ENCODE peak calls at places on chromosomes 16 and 17, in six cellular contexts. One of them, this sample, is unnamed.

GRCh38 chr16:25228372-25228771 is 11.6 kb downstream of the AQP8 start:
- DNase-seq in tibial nerve: no peak
- DNase-seq in suprapubic skin: no peak
- DNase-seq in transverse colon: no peak
- DNase-seq in A549: no peak
- DNase-seq in prostate gland: no peak
- DNase-seq in this sample: no peak

GRCh38 chr17:8552582-8553320 is 77.8 kb downstream of the MYH10 start:
- DNase-seq in tibial nerve: no peak
- DNase-seq in suprapubic skin: no peak
- DNase-seq in transverse colon: no peak
- DNase-seq in A549: no peak
- DNase-seq in prostate gland: no peak
- DNase-seq in this sample: peak

GRCh38 chr17:8753976-8754440 is 4.3 kb downstream of the SPDYE4 start:
- DNase-seq in tibial nerve: no peak
- DNase-seq in suprapubic skin: no peak
- DNase-seq in transverse colon: no peak
- DNase-seq in A549: peak
- DNase-seq in prostate gland: no peak
- DNase-seq in this sample: no peak

GRCh38 chr17:42025191-42025579 is 5.3 kb downstream of the NKIRAS2 start:
- DNase-seq in tibial nerve: no peak
- DNase-seq in suprapubic skin: no peak
- DNase-seq in transverse colon: no peak
- DNase-seq in A549: no peak
- DNase-seq in prostate gland: no peak
- DNase-seq in this sample: no peak

GRCh38 chr17:79919164-79919585 is 79.9 kb upstream of the CBX4 start:
- DNase-seq in tibial nerve: peak
- DNase-seq in suprapubic skin: no peak
- DNase-seq in transverse colon: peak
- DNase-seq in A549: peak
- DNase-seq in prostate gland: peak
- DNase-seq in this sample: no peak

GRCh38 chr17:8740486-8740885 is 4.2 kb downstream of the CCDC42 start:
- DNase-seq in tibial nerve: no peak
- DNase-seq in suprapubic skin: no peak
- DNase-seq in transverse colon: peak
- DNase-seq in A549: no peak
- DNase-seq in prostate gland: no peak
- DNase-seq in this sample: no peak

GRCh38 chr17:27354491-27355081 is 60.7 kb downstream of the WSB1 start:
- DNase-seq in tibial nerve: no peak
- DNase-seq in suprapubic skin: no peak
- DNase-seq in transverse colon: no peak
- DNase-seq in A549: peak
- DNase-seq in prostate gland: no peak
- DNase-seq in this sample: peak

GRCh38 chr16:55294947-55295346 is 29.1 kb upstream of the IRX6 start:
- DNase-seq in tibial nerve: no peak
- DNase-seq in suprapubic skin: no peak
- DNase-seq in transverse colon: no peak
- DNase-seq in A549: no peak
- DNase-seq in prostate gland: no peak
- DNase-seq in this sample: no peak

DNA sequence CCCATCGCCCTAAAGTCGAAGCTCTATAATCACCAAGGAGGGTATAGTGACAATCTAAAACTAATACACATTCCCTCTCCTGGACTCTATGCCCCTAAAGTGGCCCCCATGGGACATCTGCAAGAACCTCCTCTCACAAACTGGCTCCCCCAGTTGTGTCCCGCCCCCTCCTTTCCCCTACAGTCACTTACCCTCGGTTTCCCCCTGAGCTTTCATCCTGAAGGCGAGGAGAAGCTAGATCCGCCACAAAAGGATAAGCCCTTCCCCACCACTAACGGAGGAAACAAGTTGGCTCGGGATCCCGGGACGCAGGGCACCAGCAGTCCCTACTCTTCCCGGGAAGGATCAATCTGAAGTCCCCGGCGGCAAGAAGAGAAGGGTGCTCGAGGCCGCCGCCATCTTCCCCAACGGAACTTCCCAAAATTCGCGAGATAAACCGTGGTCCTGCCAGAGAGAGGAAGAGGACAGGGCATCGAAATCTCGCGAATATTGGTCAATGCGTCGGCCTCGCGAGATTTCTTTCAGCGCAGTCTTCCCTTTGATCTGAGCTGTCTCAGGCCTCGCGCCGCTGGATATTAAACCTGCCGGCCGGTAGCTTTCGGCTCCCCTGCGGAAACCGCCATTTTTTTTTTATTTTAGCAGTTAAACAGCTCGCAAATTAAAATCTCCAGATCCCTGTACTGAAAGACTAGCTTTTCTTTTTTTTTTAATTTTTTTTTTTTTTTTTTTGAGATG is at the start of gene MED1:
- DNase-seq in tibial nerve: peak
- DNase-seq in suprapubic skin: peak
- DNase-seq in transverse colon: peak
- DNase-seq in A549: peak
- DNase-seq in prostate gland: peak
- DNase-seq in this sample: peak
- TF ChIP-seq POLR2A in tibial nerve: peak
- TF ChIP-seq POLR2A in suprapubic skin: peak
- TF ChIP-seq POLR2A in transverse colon: peak
- TF ChIP-seq POLR2A in A549: peak
- TF ChIP-seq POLR2A in prostate gland: peak
- TF ChIP-seq POLR2A in this sample: peak

GRCh38 chr17:28940142-28940541 is 11.2 kb downstream of the PHF12 start:
- DNase-seq in tibial nerve: no peak
- DNase-seq in suprapubic skin: no peak
- DNase-seq in transverse colon: no peak
- DNase-seq in A549: no peak
- DNase-seq in prostate gland: no peak
- DNase-seq in this sample: no peak

GRCh38 chr17:28935744-28936460 is 15.4 kb downstream of the PHF12 start:
- DNase-seq in tibial nerve: no peak
- DNase-seq in suprapubic skin: no peak
- DNase-seq in transverse colon: no peak
- DNase-seq in A549: no peak
- DNase-seq in prostate gland: no peak
- DNase-seq in this sample: no peak

GRCh38 chr17:28940675-28941074 is 10.6 kb downstream of the PHF12 start:
- DNase-seq in tibial nerve: no peak
- DNase-seq in suprapubic skin: no peak
- DNase-seq in transverse colon: no peak
- DNase-seq in A549: no peak
- DNase-seq in prostate gland: peak
- DNase-seq in this sample: no peak

GRCh38 chr17:28937044-28937729 is 14.1 kb downstream of the PHF12 start:
- DNase-seq in tibial nerve: no peak
- DNase-seq in suprapubic skin: no peak
- DNase-seq in transverse colon: no peak
- DNase-seq in A549: no peak
- DNase-seq in prostate gland: peak
- DNase-seq in this sample: no peak

GRCh38 chr17:28938552-28938951 is 12.8 kb downstream of the PHF12 start:
- DNase-seq in tibial nerve: no peak
- DNase-seq in suprapubic skin: no peak
- DNase-seq in transverse colon: no peak
- DNase-seq in A549: no peak
- DNase-seq in prostate gland: no peak
- DNase-seq in this sample: peak
- TF ChIP-seq POLR2A in tibial nerve: no peak
- TF ChIP-seq POLR2A in suprapubic skin: no peak
- TF ChIP-seq POLR2A in transverse colon: no peak
- TF ChIP-seq POLR2A in A549: no peak
- TF ChIP-seq POLR2A in prostate gland: no peak
- TF ChIP-seq POLR2A in this sample: no peak

GRCh38 chr16:89892055-89892630 is 18.8 kb downstream of the TCF25 start:
- DNase-seq in tibial nerve: no peak
- DNase-seq in suprapubic skin: no peak
- DNase-seq in transverse colon: no peak
- DNase-seq in A549: no peak
- DNase-seq in prostate gland: no peak
- DNase-seq in this sample: no peak

GRCh38 chr16:89890200-89890599 is 16.8 kb downstream of the TCF25 start:
- DNase-seq in tibial nerve: no peak
- DNase-seq in suprapubic skin: no peak
- DNase-seq in transverse colon: no peak
- DNase-seq in A549: no peak
- DNase-seq in prostate gland: no peak
- DNase-seq in this sample: no peak

GRCh38 chr16:89893642-89894548 is 20.5 kb downstream of the TCF25 start:
- DNase-seq in tibial nerve: no peak
- DNase-seq in suprapubic skin: no peak
- DNase-seq in transverse colon: no peak
- DNase-seq in A549: no peak
- DNase-seq in prostate gland: no peak
- DNase-seq in this sample: no peak

GRCh38 chr16:89890886-89891657 is 17.7 kb downstream of the TCF25 start:
- DNase-seq in tibial nerve: no peak
- DNase-seq in suprapubic skin: no peak
- DNase-seq in transverse colon: no peak
- DNase-seq in A549: no peak
- DNase-seq in prostate gland: no peak
- DNase-seq in this sample: no peak

GRCh38 chr16:89892635-89893034 is 19.2 kb downstream of the TCF25 start:
- DNase-seq in tibial nerve: no peak
- DNase-seq in suprapubic skin: no peak
- DNase-seq in transverse colon: no peak
- DNase-seq in A549: no peak
- DNase-seq in prostate gland: no peak
- DNase-seq in this sample: no peak
- TF ChIP-seq POLR2A in tibial nerve: no peak
- TF ChIP-seq POLR2A in suprapubic skin: no peak
- TF ChIP-seq POLR2A in transverse colon: no peak
- TF ChIP-seq POLR2A in A549: no peak
- TF ChIP-seq POLR2A in prostate gland: no peak
- TF ChIP-seq POLR2A in this sample: no peak

GRCh38 chr16:8797364-8798173 is at the start of the genes PMM2 and TMEM186:
- DNase-seq in tibial nerve: peak
- DNase-seq in suprapubic skin: peak
- DNase-seq in transverse colon: peak
- DNase-seq in A549: peak
- DNase-seq in prostate gland: peak
- DNase-seq in this sample: peak
- TF ChIP-seq POLR2A in tibial nerve: peak
- TF ChIP-seq POLR2A in suprapubic skin: peak
- TF ChIP-seq POLR2A in transverse colon: peak
- TF ChIP-seq POLR2A in A549: peak
- TF ChIP-seq POLR2A in prostate gland: peak
- TF ChIP-seq POLR2A in this sample: peak